ENCODE peak calls at places on chromosome 10, in six cellular contexts. Q is Peyer's patch; K is hepatocyte; U is CD8-positive, alpha-beta T cell; P is esophagus muscularis mucosa; O is GM23338. V is an unnamed sample. For H3K4me1, H3K36me3 and H3K27me3, the result is how much of the 10 kb centered on the place peaks cover.

GRCh38 chr10:96709525-96709924 is 10.8 kb downstream of the PIK3AP1 start:
- DNase-seq in U (no peak), O (peak), P (no peak), K (no peak), Q (no peak), V (no peak)

GRCh38 chr10:43078986-43079273 is 2.1 kb downstream of the RET start:
- DNase-seq in K (peak), U (peak), Q (no peak), O (peak), P (no peak), V (peak)

GRCh38 chr10:42734537-42734936 is 48.1 kb upstream of the BMS1 start:
- DNase-seq in K (no peak), O (no peak), U (no peak), P (peak), Q (no peak), V (no peak)

GRCh38 chr10:88227342-88228018 is 355.6 kb downstream of the RNLS start:
- DNase-seq in K (no peak), Q (no peak), U (no peak), O (no peak), P (no peak), V (no peak)

GRCh38 chr10:113007821-113008220 is 57.8 kb downstream of the TCF7L2 start:
- DNase-seq in O (no peak), P (no peak), Q (no peak), U (no peak), K (no peak), V (no peak)

GRCh38 chr10:44973323-44974081 is 5.1 kb downstream of the DEPP1 start:
- DNase-seq in Q (no peak), P (no peak), U (no peak), O (peak), K (no peak), V (no peak)

GRCh38 chr10:77086081-77086480 is 551.5 kb downstream of the KCNMA1 start:
- DNase-seq in P (no peak), Q (no peak), K (no peak), O (no peak), U (no peak), V (no peak)

GRCh38 chr10:117175901-117176534 is 21.3 kb upstream of the KCNK18 start:
- DNase-seq in K (peak), U (peak), Q (peak), O (peak), P (no peak), V (peak)

GRCh38 chr10:68989317-68989990 is 851 bp downstream of the KIFBP start:
- DNase-seq in U (no peak), P (peak), Q (no peak), O (peak), K (no peak), V (no peak)

GRCh38 chr10:98135222-98135899 is 904 bp downstream of the R3HCC1L start:
- DNase-seq in Q (no peak), O (peak), P (no peak), U (no peak), K (no peak), V (no peak)

GRCh38 chr10:54985732-54986131 is 184.7 kb upstream of the PCDH15 start:
- DNase-seq in U (no peak), Q (no peak), O (peak), P (no peak), K (peak), V (no peak)

GRCh38 chr10:43236176-43236850 is 30.6 kb downstream of the RASGEF1A start:
- DNase-seq in Q (no peak), P (no peak), U (no peak), K (no peak), O (no peak), V (no peak)

GRCh38 chr10:29621161-29621560 is 13.6 kb downstream of the SVIL start:
- DNase-seq in K (peak), U (no peak), P (no peak), Q (no peak), O (peak), V (no peak)

GRCh38 chr10:7045891-7046599 is 364.8 kb downstream of the SFMBT2 start:
- DNase-seq in O (no peak), Q (peak), P (no peak), K (no peak), U (no peak), V (no peak)

GRCh38 chr10:74585231-74586087 is 240.9 kb upstream of the KAT6B start:
- DNase-seq in Q (peak), K (no peak), U (peak), O (no peak), P (no peak), V (peak)

GRCh38 chr10:59177862-59178235 is 1.4 kb downstream of the PHYHIPL start:
- DNase-seq in P (no peak), K (no peak), O (no peak), U (no peak), Q (no peak), V (no peak)

GRCh38 chr10:91787810-91788209 is 10.4 kb upstream of the TNKS2 start:
- DNase-seq in O (no peak), K (no peak), U (no peak), Q (no peak), P (no peak), V (no peak)

GRCh38 chr10:35632027-35632426 is 10.1 kb downstream of the FZD8 start:
- DNase-seq in O (no peak), Q (no peak), U (no peak), P (no peak), K (no peak), V (no peak)

GRCh38 chr10:97774811-97775294 is 3.1 kb upstream of the SFRP5 start:
- DNase-seq in P (no peak), U (no peak), Q (no peak), K (no peak), O (no peak), V (no peak)

GRCh38 chr10:13500201-13500600 is 28.6 kb downstream of the BEND7 start:
- DNase-seq in K (no peak), U (no peak), O (no peak), Q (no peak), P (no peak), V (no peak)
- H3K4me1 ChIP-seq in K (under half), U (under half), O (under half), Q (under half), P (under half), V (under half)

DNA sequence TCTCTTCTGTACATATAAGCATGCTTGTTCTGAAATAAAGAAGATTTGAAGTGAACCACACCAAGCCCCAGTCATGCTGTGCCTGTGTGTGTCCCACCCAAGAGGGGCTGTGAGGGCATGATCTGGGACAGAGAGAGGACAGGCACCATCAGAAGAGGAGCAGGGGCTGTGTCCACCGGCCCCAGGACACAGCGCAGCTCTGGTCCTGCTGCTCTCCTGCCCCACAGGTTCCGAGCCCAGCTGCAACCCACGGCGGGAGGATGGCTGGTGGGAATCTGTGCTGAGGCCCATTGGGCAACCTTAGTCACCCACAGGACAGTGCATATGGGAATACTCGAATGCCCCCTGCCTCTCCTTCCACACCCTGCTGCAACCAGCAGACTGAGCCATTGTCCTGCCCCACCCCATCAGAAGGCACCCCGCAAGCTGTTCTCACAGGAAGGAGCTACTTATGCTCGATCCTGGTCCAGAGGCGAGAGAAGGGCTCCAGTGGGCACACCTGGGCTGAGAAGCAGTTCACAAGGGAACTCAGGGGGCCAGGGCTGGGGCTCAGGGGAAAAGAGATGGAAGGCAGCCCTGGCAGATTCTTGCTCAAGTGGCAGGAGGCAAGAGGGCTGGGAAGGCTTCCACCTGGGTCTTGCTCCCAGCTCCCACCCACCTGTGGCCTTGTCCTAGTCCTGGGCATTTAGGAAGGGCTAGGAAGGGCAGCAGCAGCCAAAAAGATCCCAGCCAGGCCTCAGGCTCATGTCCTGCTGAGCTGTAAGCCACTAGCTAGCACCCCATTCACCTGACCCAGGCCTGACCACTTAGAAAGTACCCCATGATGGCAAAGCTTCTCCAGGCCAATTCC is 31.9 kb downstream of the LDB3 start:
- DNase-seq in O (no peak), U (no peak), P (no peak), K (no peak), Q (no peak), V (no peak)
- H3K36me3 ChIP-seq in O (under half), U (under half), P (half or more), K (under half), Q (under half), V (under half)

GRCh38 chr10:123784636-123785035 is 107.0 kb downstream of the CPXM2 start:
- DNase-seq in Q (no peak), P (no peak), U (no peak), O (no peak), K (no peak), V (no peak)
- H3K27me3 ChIP-seq in Q (under half), P (under half), U (under half), O (under half), K (under half), V (under half)

GRCh38 chr10:93461807-93462178 is 20.3 kb downstream of the MYOF start:
- DNase-seq in U (no peak), Q (no peak), P (no peak), K (no peak), O (no peak), V (peak)
- H3K4me1 ChIP-seq in U (under half), Q (under half), P (half or more), K (under half), O (under half), V (under half)

GRCh38 chr10:26735435-26735834 is 37.9 kb downstream of the PDSS1 start:
- DNase-seq in P (no peak), U (no peak), Q (no peak), O (no peak), K (no peak), V (no peak)
- H3K36me3 ChIP-seq in P (under half), U (under half), Q (under half), O (under half), K (under half), V (under half)